ENCODE peak calls at places on chromosome X, in eight cellular contexts. K, L, C, Y, F, T, P and D are unnamed samples.

GRCh38 chrX:136196691-136197155 is 49.4 kb downstream of the FHL1 start:
- DNase-seq in C (no peak), P (no peak), T (no peak), F (no peak), Y (no peak), K (no peak), L (no peak), D (no peak)

GRCh38 chrX:40646489-40647306 is 663 bp downstream of the CXorf38 start:
- DNase-seq in L (peak; percentile 46), F (peak; percentile 22), K (peak; percentile 75), T (no peak), Y (no peak), P (peak; percentile 55), C (peak; percentile 71), D (peak; percentile 64)

GRCh38 chrX:113059714-113060113 is 219.1 kb upstream of the AMOT start:
- DNase-seq in K (no peak), F (no peak), T (no peak), L (no peak), P (no peak), C (no peak), Y (no peak), D (no peak)

GRCh38 chrX:127459784-127460183 is 592.4 kb downstream of the ACTRT1 start:
- DNase-seq in F (no peak), P (no peak), K (no peak), Y (no peak), L (no peak), C (no peak), T (no peak), D (no peak)

GRCh38 chrX:52422884-52423283 is 54.1 kb downstream of the XAGE2 start:
- DNase-seq in F (no peak), P (no peak), K (no peak), T (no peak), C (no peak), Y (no peak), L (no peak), D (no peak)

GRCh38 chrX:74220277-74220676 is 83.7 kb upstream of the ZCCHC13 start:
- DNase-seq in Y (no peak), F (no peak), C (no peak), L (no peak), K (no peak), P (no peak), T (no peak), D (no peak)

GRCh38 chrX:56728752-56729151 is 291 bp upstream of the NBDY start:
- DNase-seq in C (no peak), P (peak; percentile 27), T (no peak), F (no peak), L (no peak), K (no peak), Y (no peak), D (no peak)

GRCh38 chrX:15206306-15206705 is 63.6 kb downstream of the ASB9 start:
- DNase-seq in F (no peak), C (no peak), P (no peak), K (no peak), T (no peak), Y (no peak), L (no peak), D (no peak)

GRCh38 chrX:96776966-96777365 is 92.3 kb downstream of the DIAPH2 start:
- DNase-seq in P (no peak), Y (no peak), K (no peak), C (no peak), L (no peak), F (no peak), T (no peak), D (no peak)

GRCh38 chrX:149495573-149496071 is 9.5 kb downstream of the IDS start:
- DNase-seq in P (no peak), F (no peak), L (peak; percentile 50), Y (no peak), K (no peak), C (no peak), T (peak; percentile 59), D (no peak)

GRCh38 chrX:154458116-154458953 is at the start of gene PLXNA3:
- DNase-seq in C (peak; percentile 87), K (no peak), L (no peak), Y (no peak), T (no peak), P (no peak), F (no peak), D (peak; percentile 58)

GRCh38 chrX:38069991-38070390 is 63.6 kb downstream of the SYTL5 start:
- DNase-seq in L (no peak), P (no peak), C (no peak), T (no peak), F (no peak), Y (no peak), K (no peak), D (no peak)

GRCh38 chrX:129759576-129760061 is 20.1 kb upstream of the SASH3 start:
- DNase-seq in Y (peak; percentile 24), P (peak; percentile 41), C (peak; percentile 18), L (peak; percentile 50), T (no peak), K (no peak), F (peak; percentile 75), D (peak; percentile 52)
- TF ChIP-seq CTCF in Y (peak; percentile 13), P (no peak), C (peak; percentile 41), L (no peak), T (no peak), K (no peak), F (no peak), D (no peak)

GRCh38 chrX:19548279-19548678 is 33.0 kb upstream of the MAP3K15 start:
- DNase-seq in K (no peak), T (no peak), F (no peak), P (no peak), L (no peak), C (no peak), Y (no peak), D (no peak)
- H3K27ac ChIP-seq in K (no peak overlapping the region), T (no peak overlapping the region), F (no peak overlapping the region), P (no peak overlapping the region), L (no peak overlapping the region), C (no peak overlapping the region), Y (no peak overlapping the region), D (no peak overlapping the region)

DNA sequence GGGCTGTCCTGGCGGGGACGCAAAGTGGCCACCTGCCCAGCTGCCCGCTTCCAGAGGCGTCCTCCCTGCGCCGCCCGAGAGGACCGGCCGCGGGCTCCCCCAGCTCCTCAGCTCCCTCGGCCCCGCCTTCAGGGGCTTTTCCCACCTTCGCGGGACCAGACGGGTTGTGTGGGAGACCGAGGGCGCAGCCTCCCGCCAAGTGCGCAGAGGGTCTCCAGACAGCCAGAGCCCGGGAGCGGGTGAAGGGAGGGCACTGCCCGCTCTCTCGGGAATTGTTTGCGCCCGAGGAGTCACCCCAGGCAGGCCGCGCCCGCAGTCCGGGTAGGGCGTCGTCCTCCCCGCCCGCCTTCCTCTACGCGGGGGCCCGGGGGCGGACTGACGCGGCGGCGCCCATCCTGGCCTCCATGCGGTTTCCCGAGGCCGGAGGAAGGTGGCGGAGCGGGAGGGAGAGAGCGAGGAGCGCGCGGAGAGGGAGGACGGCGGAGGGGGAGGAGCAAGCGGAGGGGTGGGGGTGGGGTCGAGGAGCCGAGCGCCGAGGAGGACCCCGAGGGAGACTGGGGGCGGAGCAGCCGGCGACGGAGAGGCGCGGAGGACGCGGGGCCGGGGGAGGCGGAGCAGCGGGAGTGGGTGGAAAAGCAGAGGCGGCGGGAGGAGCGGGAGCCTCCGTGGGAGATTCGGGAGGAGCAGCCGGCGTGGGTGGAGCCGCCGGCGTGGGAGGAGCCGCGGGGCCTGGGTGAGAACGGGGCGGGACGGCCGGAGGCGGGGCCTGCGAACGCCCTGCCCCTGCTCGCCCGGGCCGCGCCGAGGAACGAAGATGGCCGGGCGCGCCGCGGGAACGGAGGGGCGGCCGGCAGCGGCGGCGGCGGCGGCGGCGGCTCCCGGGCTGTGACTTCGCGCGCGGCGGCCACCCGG is 47.6 kb downstream of the CLDN34 start:
- DNase-seq in L (peak; percentile 92), P (peak; percentile 90), K (peak; percentile 90), Y (peak; percentile 65), T (peak; percentile 37), F (peak; percentile 75), C (peak; percentile 91), D (peak; percentile 92)
- TF ChIP-seq POLR2A in L (no peak), P (peak; percentile 39), K (no peak), Y (peak; percentile 64), T (no peak), F (no peak), C (no peak), D (peak; percentile 56)

GRCh38 chrX:46144566-46144965 is 400.7 kb downstream of the ZNF674 start:
- DNase-seq in Y (no peak), K (no peak), T (no peak), F (no peak), L (no peak), P (no peak), C (no peak), D (no peak)

GRCh38 chrX:46140272-46140671 is 404.9 kb downstream of the ZNF674 start:
- DNase-seq in P (no peak), K (no peak), F (no peak), L (no peak), C (no peak), Y (no peak), T (no peak), D (no peak)
- TF ChIP-seq CTCF in P (no peak), K (no peak), F (no peak), L (no peak), C (no peak), Y (no peak), T (no peak), D (no peak)

DNA sequence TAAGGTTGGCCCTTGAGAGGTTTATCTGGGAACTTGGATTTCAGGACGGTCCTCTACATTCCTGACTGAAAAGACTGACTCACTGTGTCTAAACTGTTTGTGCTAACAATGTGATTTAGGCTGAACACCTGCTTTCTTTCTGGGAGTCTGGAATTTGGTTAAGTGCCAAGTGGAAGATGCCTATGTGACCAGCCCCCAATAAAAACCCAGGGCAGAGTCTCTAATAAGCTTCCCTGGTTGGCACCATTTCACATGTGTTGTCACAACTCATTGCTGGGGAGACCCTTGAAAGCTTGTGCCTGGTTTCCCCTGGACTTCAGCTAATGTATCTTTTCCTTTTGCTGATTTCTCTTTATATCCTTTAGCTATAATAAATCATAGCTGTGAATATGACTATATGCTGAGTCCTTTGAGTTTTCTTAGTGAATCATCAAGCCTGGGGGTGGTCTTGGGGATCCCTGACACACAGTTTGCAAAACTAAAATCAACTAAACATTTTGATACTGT is 55.1 kb downstream of the GPR82 start:
- DNase-seq in C (no peak), Y (no peak), L (no peak), P (no peak), K (no peak), T (peak; percentile 47), F (no peak), D (no peak)
- H3K27ac ChIP-seq in C (no peak overlapping the region), Y (no peak overlapping the region), L (no peak overlapping the region), P (no peak overlapping the region), K (no peak overlapping the region), T (peak overlapping the region; percentile 31), F (no peak overlapping the region), D (no peak overlapping the region)